ENCODE peak calls at places on chromosomes 13 and 19, in four cellular contexts. One of them, this sample, is unnamed.
A peak's percentile ranks its signal among the peaks of the same experiment; 100 is the strongest.

GRCh38 chr19:19606021-19606420 is 12.5 kb downstream of the PBX4 start:
- DNase-seq in ELR: peak; percentile 57
- DNase-seq in substantia nigra: no peak
- DNase-seq in A549: peak; percentile 62
- DNase-seq in this sample: no peak

GRCh38 chr13:110713981-110714797 is 689 bp downstream of the ING1 start:
- DNase-seq in A549: peak; percentile 34
- DNase-seq in ELR: peak; percentile 56
- DNase-seq in substantia nigra: peak; percentile 46
- DNase-seq in this sample: peak; percentile 41

GRCh38 chr13:109724603-109725002 is 61.8 kb downstream of the IRS2 start:
- DNase-seq in ELR: no peak
- DNase-seq in A549: no peak
- DNase-seq in substantia nigra: no peak
- DNase-seq in this sample: no peak

GRCh38 chr13:112724788-112725345 is 35.0 kb downstream of the ATP11A start:
- DNase-seq in substantia nigra: no peak
- DNase-seq in ELR: no peak
- DNase-seq in A549: no peak
- DNase-seq in this sample: no peak

GRCh38 chr13:79413521-79413920 is 7.5 kb upstream of the RBM26 start:
- DNase-seq in substantia nigra: no peak
- DNase-seq in A549: no peak
- DNase-seq in ELR: peak; percentile 37
- DNase-seq in this sample: no peak

GRCh38 chr13:77544365-77544764 is 8.9 kb downstream of the SCEL start:
- DNase-seq in A549: no peak
- DNase-seq in substantia nigra: peak; percentile 3
- DNase-seq in ELR: no peak
- DNase-seq in this sample: peak; percentile 13

GRCh38 chr19:34712606-34713261 is 21.3 kb upstream of the ZNF181 start:
- DNase-seq in substantia nigra: peak; percentile 38
- DNase-seq in A549: peak; percentile 90
- DNase-seq in ELR: peak; percentile 76
- DNase-seq in this sample: no peak

GRCh38 chr13:29892149-29892548 is 41.7 kb upstream of the UBL3 start:
- DNase-seq in ELR: no peak
- DNase-seq in substantia nigra: peak; percentile 36
- DNase-seq in A549: no peak
- DNase-seq in this sample: peak; percentile 48

GRCh38 chr19:15498910-15499309 is 9.4 kb upstream of the CYP4F22 start:
- DNase-seq in A549: no peak
- DNase-seq in ELR: no peak
- DNase-seq in substantia nigra: no peak
- DNase-seq in this sample: no peak